ENCODE peak calls at places on chromosomes 3 and 15, in eight cellular contexts. H is C1 segment of cervical spinal cord; N is mesothelial cell of epicardium; J is CD8-positive, alpha-beta memory T cell; P is substantia nigra; E is NCI-H82; L is T1000; C is HTR-8/SVneo. Q is an unnamed sample.

GRCh38 chr15:26372712-26373111 is 400.2 kb downstream of the GABRB3 start:
- DNase-seq in H (no peak), N (no peak), J (no peak), P (no peak), E (no peak), L (no peak), C (no peak), Q (no peak)

GRCh38 chr3:165103616-165104015 is 25.3 kb upstream of the SI start:
- DNase-seq in H (no peak), N (no peak), J (no peak), P (no peak), E (no peak), L (no peak), C (no peak), Q (no peak)

GRCh38 chr3:168812234-168812633 is 716.5 kb upstream of the GOLIM4 start:
- DNase-seq in H (no peak), N (no peak), J (no peak), P (no peak), E (no peak), L (no peak), C (no peak), Q (no peak)

GRCh38 chr3:8660271-8660731 is 15.7 kb upstream of the SSUH2 start:
- DNase-seq in H (no peak), N (no peak), J (no peak), P (no peak), E (no peak), L (no peak), C (no peak), Q (no peak)

GRCh38 chr3:35565048-35565447 is 74.3 kb upstream of the ARPP21 start:
- DNase-seq in H (no peak), N (no peak), J (no peak), P (no peak), E (no peak), L (no peak), C (no peak), Q (no peak)

GRCh38 chr3:62174116-62174515 is 199.2 kb downstream of the FEZF2 start:
- DNase-seq in H (no peak), N (no peak), J (no peak), P (no peak), E (peak), L (no peak), C (no peak), Q (no peak)

GRCh38 chr3:138328341-138328740 is 1.3 kb downstream of the NME9 start:
- DNase-seq in H (no peak), N (no peak), J (no peak), P (no peak), E (peak), L (no peak), C (no peak), Q (no peak)

GRCh38 chr3:16840111-16840444 is 44.7 kb upstream of the PLCL2 start:
- DNase-seq in H (no peak), N (no peak), J (no peak), P (no peak), E (no peak), L (no peak), C (peak), Q (no peak)

GRCh38 chr15:100602822-100603393 is 519 bp downstream of the ASB7 start:
- DNase-seq in H (no peak), N (peak), J (peak), P (no peak), E (peak), L (no peak), C (no peak), Q (no peak)

GRCh38 chr3:193095366-193095765 is 145.7 kb upstream of the PLAAT1 start:
- DNase-seq in H (no peak), N (no peak), J (no peak), P (no peak), E (no peak), L (no peak), C (no peak), Q (no peak)

GRCh38 chr3:14216257-14217048 is 37.8 kb downstream of the LSM3 start:
- DNase-seq in H (peak), N (no peak), J (no peak), P (peak), E (peak), L (no peak), C (no peak), Q (no peak)

GRCh38 chr3:75272708-75273107 is 391.4 kb upstream of the FRG2C start:
- DNase-seq in H (no peak), N (no peak), J (no peak), P (no peak), E (no peak), L (no peak), C (no peak), Q (no peak)

GRCh38 chr15:77617507-77618285 is 15.0 kb downstream of the LINGO1 start:
- DNase-seq in H (no peak), N (no peak), J (no peak), P (no peak), E (peak), L (no peak), C (no peak), Q (no peak)

GRCh38 chr15:77384589-77385359 is 35.1 kb downstream of the PEAK1 start:
- DNase-seq in H (no peak), N (no peak), J (no peak), P (no peak), E (no peak), L (no peak), C (no peak), Q (no peak)

GRCh38 chr3:39941941-39942340 is 132.5 kb downstream of the MYRIP start:
- DNase-seq in H (no peak), N (no peak), J (no peak), P (no peak), E (no peak), L (no peak), C (no peak), Q (no peak)

GRCh38 chr3:150132101-150132749 is 161.5 kb upstream of the PFN2 start:
- DNase-seq in H (no peak), N (no peak), J (no peak), P (no peak), E (peak), L (peak), C (no peak), Q (no peak)

GRCh38 chr3:127680790-127681189 is 8.0 kb downstream of the ABTB1 start:
- DNase-seq in H (no peak), N (no peak), J (no peak), P (no peak), E (no peak), L (no peak), C (no peak), Q (no peak)

GRCh38 chr3:31288641-31289100 is 244.1 kb upstream of the STT3B start:
- DNase-seq in H (peak), N (no peak), J (no peak), P (no peak), E (no peak), L (peak), C (peak), Q (no peak)

Q was measured in T-helper 1 cell.